ENCODE peak calls at places on chromosomes 12 and 14, in five cellular contexts. T is right atrium auricular region; S is CD4-positive, CD25-positive, alpha-beta regulatory T cell; G is OCI-LY7; C is Karpas-422. P is an unnamed sample.

GRCh38 chr12:124678421-124678893 is 111.0 kb upstream of the NCOR2 start:
- DNase-seq in T (no peak), S (no peak), G (no peak), C (no peak), P (no peak)

GRCh38 chr14:76486251-76486743 is 110.4 kb downstream of the ESRRB start:
- DNase-seq in T (no peak), S (no peak), G (no peak), C (no peak), P (no peak)

GRCh38 chr14:94162466-94162865 is 11.7 kb upstream of the PPP4R4 start:
- DNase-seq in T (no peak), S (no peak), G (no peak), C (no peak), P (no peak)

GRCh38 chr14:71240866-71241520 is 333.7 kb downstream of the PCNX1 start:
- DNase-seq in T (no peak), S (no peak), G (no peak), C (no peak), P (no peak)

GRCh38 chr12:131437706-131438210 is 273.1 kb upstream of the SFSWAP start:
- DNase-seq in T (no peak), S (no peak), G (no peak), C (no peak), P (no peak)

GRCh38 chr12:9050521-9051155 is 61.3 kb downstream of the KLRG1 start:
- DNase-seq in T (no peak), S (no peak), G (no peak), C (no peak), P (no peak)

GRCh38 chr12:56387152-56387551 is 24.5 kb upstream of the APOF start:
- DNase-seq in T (no peak), S (no peak), G (no peak), C (no peak), P (no peak)

GRCh38 chr12:91040356-91040755 is 17.5 kb downstream of the KERA start:
- DNase-seq in T (no peak), S (no peak), G (no peak), C (no peak), P (no peak)

GRCh38 chr12:22733756-22734155 is 108.8 kb downstream of the ETNK1 start:
- DNase-seq in T (no peak), S (no peak), G (no peak), C (no peak), P (no peak)

GRCh38 chr12:71393625-71394024 is 46.0 kb upstream of the LGR5 start:
- DNase-seq in T (no peak), S (no peak), G (no peak), C (no peak), P (no peak)

GRCh38 chr12:108587826-108588225 is 10.1 kb downstream of the TMEM119 start:
- DNase-seq in T (no peak), S (no peak), G (no peak), C (no peak), P (no peak)

GRCh38 chr12:94603434-94604068 is 46.8 kb downstream of the TMCC3 start:
- DNase-seq in T (no peak), S (no peak), G (peak; percentile 61), C (peak; percentile 85), P (peak; percentile 58)

GRCh38 chr14:65100905-65101541 is 1.3 kb downstream of the MAX start:
- DNase-seq in T (no peak), S (no peak), G (no peak), C (peak; percentile 63), P (peak; percentile 29)

GRCh38 chr12:40241741-40242140 is 16.9 kb downstream of the LRRK2 start:
- DNase-seq in T (no peak), S (no peak), G (no peak), C (no peak), P (no peak)

GRCh38 chr14:71231521-71232393 is 324.5 kb downstream of the PCNX1 start:
- DNase-seq in T (no peak), S (no peak), G (peak; percentile 50), C (peak; percentile 88), P (no peak)

GRCh38 chr12:57807285-57807684 is 11.2 kb downstream of the AVIL start:
- DNase-seq in T (no peak), S (no peak), G (no peak), C (no peak), P (no peak)

GRCh38 chr12:132132609-132133430 is 11.3 kb downstream of the DDX51 start:
- DNase-seq in T (no peak), S (no peak), G (no peak), C (no peak), P (no peak)

GRCh38 chr12:15276088-15276698 is 46.1 kb upstream of the PTPRO start:
- DNase-seq in T (no peak), S (no peak), G (peak; percentile 14), C (peak; percentile 57), P (no peak)

GRCh38 chr14:51180577-51180976 is 59.5 kb upstream of the TMX1 start:
- DNase-seq in T (no peak), S (no peak), G (peak; percentile 7), C (peak; percentile 71), P (no peak)

GRCh38 chr14:51006781-51007211 is 62.5 kb upstream of the PYGL start:
- DNase-seq in T (no peak), S (no peak), G (no peak), C (no peak), P (no peak)

GRCh38 chr12:88834226-88834625 is 254.0 kb upstream of the KITLG start:
- DNase-seq in T (no peak), S (no peak), G (no peak), C (no peak), P (no peak)

GRCh38 chr14:72781476-72782181 is 112.3 kb downstream of the DPF3 start:
- DNase-seq in T (peak; percentile 21), S (no peak), G (no peak), C (no peak), P (no peak)

GRCh38 chr12:1632702-1633101 is 3.7 kb downstream of the WNT5B start:
- DNase-seq in T (no peak), S (no peak), G (no peak), C (no peak), P (no peak)

GRCh38 chr14:26194816-26195215 is 403.0 kb downstream of the NOVA1 start:
- DNase-seq in T (no peak), S (no peak), G (no peak), C (no peak), P (no peak)

GRCh38 chr12:79424109-79424721 is 266.5 kb downstream of the PAWR start:
- DNase-seq in T (no peak), S (no peak), G (no peak), C (no peak), P (no peak)

GRCh38 chr12:15122349-15122748 is 98.9 kb downstream of the RERG start:
- DNase-seq in T (no peak), S (no peak), G (no peak), C (no peak), P (no peak)

DNA sequence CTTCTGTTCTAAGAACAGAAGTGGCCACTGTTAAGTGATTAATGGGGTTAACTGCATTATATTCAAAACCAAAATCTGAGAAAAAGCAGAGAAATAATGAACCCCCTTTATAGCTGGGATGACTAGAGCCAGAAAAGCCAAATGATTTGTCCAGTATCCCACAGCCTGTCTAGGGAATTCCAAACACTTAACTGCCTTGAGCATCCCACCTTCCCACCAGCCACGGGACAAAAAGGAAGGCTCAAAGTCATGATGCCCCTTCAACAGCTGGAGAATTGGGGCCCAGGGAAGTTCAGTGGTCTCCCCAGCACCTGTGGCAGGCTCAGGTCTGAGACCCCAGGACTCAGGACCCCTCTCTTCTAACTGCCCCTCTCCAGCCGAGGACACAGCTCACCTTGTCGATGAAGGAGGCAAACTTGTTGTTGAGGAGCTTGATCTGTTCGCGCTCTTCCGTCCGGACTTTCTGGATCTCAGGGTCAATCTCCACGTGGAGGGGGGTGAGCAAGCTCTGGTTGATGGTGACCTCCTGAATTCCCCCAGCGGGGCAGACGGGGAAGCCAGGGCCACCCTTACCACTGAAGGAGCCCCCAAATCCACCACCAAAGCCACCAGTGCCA is 605 bp downstream of the KRT4 start:
- DNase-seq in T (no peak), S (no peak), G (no peak), C (no peak), P (no peak)
- H3K36me3 ChIP-seq in T (no peaks in the 10 kb centered on the region), S (no peaks in the 10 kb centered on the region), G (no peaks in the 10 kb centered on the region), C (no peaks in the 10 kb centered on the region), P (no peaks in the 10 kb centered on the region)

GRCh38 chr12:26937863-26938659 is at the start of the genes FGFR1OP2 and INTS13:
- DNase-seq in T (peak; percentile 98), S (peak; percentile 96), G (peak; percentile 98), C (peak; percentile 99), P (peak; percentile 96)

GRCh38 chr12:26939192-26939832 is 1.0 kb downstream of the FGFR1OP2 start:
- DNase-seq in T (no peak), S (no peak), G (peak; percentile 66), C (peak; percentile 77), P (no peak)

GRCh38 chr12:26937443-26937862 is 328 bp downstream of the INTS13 start:
- DNase-seq in T (no peak), S (no peak), G (no peak), C (no peak), P (no peak)

GRCh38 chr12:26939953-26940352 is 1.7 kb downstream of the FGFR1OP2 start:
- DNase-seq in T (no peak), S (no peak), G (peak; percentile 16), C (peak; percentile 51), P (no peak)

DNA sequence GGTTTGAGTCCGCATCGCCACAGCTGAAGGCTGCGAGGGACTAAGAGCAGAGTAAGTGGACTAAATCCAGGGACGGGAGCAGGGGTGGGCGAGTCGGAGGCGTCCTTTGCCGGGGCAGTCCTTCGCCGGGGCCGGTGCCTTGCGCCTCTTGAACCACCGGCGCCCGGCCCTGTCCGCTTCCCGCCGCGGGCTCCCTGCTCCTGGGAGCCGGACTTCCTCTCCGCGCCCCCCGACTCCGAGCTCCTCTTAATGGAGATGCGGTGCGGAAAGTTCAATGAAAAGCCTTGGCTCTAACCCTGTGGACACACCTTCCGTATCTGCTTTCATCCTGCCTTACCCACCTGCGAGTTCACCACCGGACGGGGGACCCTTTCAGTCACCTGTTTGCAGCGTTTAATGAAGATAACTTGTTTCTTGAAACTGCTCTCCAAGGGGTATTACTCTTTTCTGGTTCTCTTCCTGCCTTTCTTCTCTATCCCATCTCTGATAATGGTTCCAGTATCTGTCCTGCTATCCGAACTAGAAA is 453 bp downstream of the FGFR1OP2 start:
- DNase-seq in T (no peak), S (peak; percentile 20), G (peak; percentile 63), C (peak; percentile 71), P (peak; percentile 36)
- H3K4me1 ChIP-seq in T (peaks cover 55% of the 10 kb centered on the region), S (peaks cover 74% of the 10 kb centered on the region), G (peaks cover 50% of the 10 kb centered on the region), C (peaks cover 57% of the 10 kb centered on the region), P (peaks cover 66% of the 10 kb centered on the region)

DNA sequence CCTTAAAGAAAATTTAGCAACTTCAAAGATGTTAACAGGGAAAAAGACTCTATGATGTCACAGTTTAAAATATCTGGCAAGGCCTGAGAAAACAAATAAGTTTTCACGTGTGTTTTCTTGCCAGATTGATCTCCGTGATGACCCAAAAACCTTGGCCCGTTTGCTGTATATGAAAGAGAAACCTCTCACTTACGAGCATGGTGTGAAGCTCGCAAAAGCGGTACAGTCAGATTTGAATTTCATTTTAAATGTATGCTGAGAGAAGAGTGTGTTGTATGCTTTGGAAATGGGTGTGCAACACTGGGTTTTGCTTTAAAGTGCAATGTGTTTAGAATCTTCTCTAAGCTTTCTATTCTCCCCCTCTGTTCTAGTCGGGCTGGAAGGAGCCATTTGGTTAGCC is 35.7 kb downstream of the GPHB5 start:
- DNase-seq in T (no peak), S (no peak), G (no peak), C (no peak), P (no peak)
- H3K9me3 ChIP-seq in T (no peaks in the 10 kb centered on the region), S (no peaks in the 10 kb centered on the region), G (no peaks in the 10 kb centered on the region), C (no peaks in the 10 kb centered on the region), P (no peaks in the 10 kb centered on the region)

DNA sequence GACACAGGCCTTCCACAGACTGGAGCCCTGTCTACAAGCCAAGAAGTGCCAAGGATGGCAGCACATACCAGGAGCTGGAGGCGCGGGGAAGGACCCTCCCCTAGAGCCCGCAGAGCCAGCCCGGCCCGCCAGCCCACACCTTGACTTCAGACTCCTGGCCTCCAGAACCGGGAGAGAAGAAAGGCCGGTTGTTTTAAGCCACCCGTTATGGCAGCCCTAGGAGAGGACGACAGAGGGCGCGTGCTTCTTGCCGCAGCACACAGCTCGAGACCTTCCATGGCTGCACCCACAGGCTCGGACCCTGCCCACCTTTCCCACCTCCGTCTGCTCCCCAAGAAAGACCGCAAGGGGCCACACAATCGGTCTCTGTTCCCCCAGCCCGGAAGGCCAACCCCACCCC is 53.7 kb downstream of the RNF34 start:
- DNase-seq in T (no peak), S (no peak), G (no peak), C (no peak), P (no peak)
- H3K36me3 ChIP-seq in T (no peaks in the 10 kb centered on the region), S (peaks cover 15% of the 10 kb centered on the region), G (peaks cover 56% of the 10 kb centered on the region), C (peaks cover 13% of the 10 kb centered on the region), P (peaks cover 3% of the 10 kb centered on the region)